ENCODE peak calls at places on chromosome 15, in four cellular contexts. X is A549; R is naive thymus-derived CD4-positive, alpha-beta T cell; B is right cardiac atrium. H is an unnamed sample.
A peak's percentile ranks its signal among the peaks of the same experiment; 100 is the strongest.

GRCh38 chr15:71748327-71748726 is 62.0 kb upstream of the NR2E3 start:
- DNase-seq in R (no peak), X (peak; percentile 68), B (no peak), H (no peak)

GRCh38 chr15:42549052-42549491 is 434 bp downstream of the HAUS2 start:
- DNase-seq in R (no peak), B (no peak), X (peak; percentile 27), H (peak; percentile 48)

GRCh38 chr15:57375827-57376694 is at the start of gene CGNL1:
- DNase-seq in B (peak; percentile 85), X (peak; percentile 62), R (no peak), H (no peak)

GRCh38 chr15:66588971-66589370 is 23.2 kb upstream of the LCTL start:
- DNase-seq in B (peak; percentile 52), X (no peak), R (no peak), H (no peak)

GRCh38 chr15:32659340-32659831 is 17.9 kb downstream of the SCG5 start:
- DNase-seq in X (peak; percentile 61), R (no peak), B (no peak), H (no peak)

GRCh38 chr15:43505723-43506122 is 11.7 kb upstream of the MAP1A start:
- DNase-seq in X (no peak), B (no peak), R (no peak), H (no peak)

GRCh38 chr15:35740761-35741160 is 194.8 kb upstream of the DPH6 start:
- DNase-seq in X (no peak), B (no peak), R (no peak), H (no peak)

GRCh38 chr15:31300208-31300661 is 26.4 kb upstream of the KLF13 start:
- DNase-seq in B (peak; percentile 67), X (no peak), R (no peak), H (no peak)

GRCh38 chr15:36803773-36804172 is 224.3 kb downstream of the CDIN1 start:
- DNase-seq in R (no peak), B (no peak), X (no peak), H (no peak)

GRCh38 chr15:77024273-77025065 is 29.5 kb downstream of the PSTPIP1 start:
- DNase-seq in R (peak; percentile 74), B (peak; percentile 91), X (peak; percentile 91), H (peak; percentile 93)

GRCh38 chr15:69929905-69930630 is 167.6 kb downstream of the TLE3 start:
- DNase-seq in R (no peak), B (no peak), X (no peak), H (no peak)

GRCh38 chr15:82043130-82043673 is 2.6 kb downstream of the MEX3B start:
- DNase-seq in X (no peak), R (no peak), B (peak; percentile 54), H (no peak)

GRCh38 chr15:25186906-25187645 is 232.3 kb downstream of the SNRPN start:
- DNase-seq in X (no peak), B (peak; percentile 31), R (no peak), H (no peak)
- H3K9me3 ChIP-seq in X (no peaks in the 10 kb centered on the region), B (no peaks in the 10 kb centered on the region), R (no peaks in the 10 kb centered on the region), H (peaks cover 2% of the 10 kb centered on the region)

GRCh38 chr15:91857224-91857585 is 3.7 kb downstream of the SLCO3A1 start:
- DNase-seq in R (no peak), B (no peak), X (no peak), H (no peak)

GRCh38 chr15:91853968-91854943 is 748 bp downstream of the SLCO3A1 start:
- DNase-seq in X (peak; percentile 45), R (peak; percentile 60), B (peak; percentile 83), H (peak; percentile 49)

GRCh38 chr15:91853501-91853967 is at the start of gene SLCO3A1:
- DNase-seq in B (peak; percentile 94), R (peak; percentile 73), X (peak; percentile 66), H (peak; percentile 81)

GRCh38 chr15:91855684-91856553 is 2.4 kb downstream of the SLCO3A1 start:
- DNase-seq in X (peak; percentile 73), R (no peak), B (no peak), H (no peak)

GRCh38 chr15:91855241-91855640 is 1.7 kb downstream of the SLCO3A1 start:
- DNase-seq in X (no peak), R (no peak), B (no peak), H (no peak)
- H3K4me1 ChIP-seq in X (peaks cover 20% of the 10 kb centered on the region), R (peaks cover 63% of the 10 kb centered on the region), B (peaks cover 27% of the 10 kb centered on the region), H (peaks cover 7% of the 10 kb centered on the region)

DNA sequence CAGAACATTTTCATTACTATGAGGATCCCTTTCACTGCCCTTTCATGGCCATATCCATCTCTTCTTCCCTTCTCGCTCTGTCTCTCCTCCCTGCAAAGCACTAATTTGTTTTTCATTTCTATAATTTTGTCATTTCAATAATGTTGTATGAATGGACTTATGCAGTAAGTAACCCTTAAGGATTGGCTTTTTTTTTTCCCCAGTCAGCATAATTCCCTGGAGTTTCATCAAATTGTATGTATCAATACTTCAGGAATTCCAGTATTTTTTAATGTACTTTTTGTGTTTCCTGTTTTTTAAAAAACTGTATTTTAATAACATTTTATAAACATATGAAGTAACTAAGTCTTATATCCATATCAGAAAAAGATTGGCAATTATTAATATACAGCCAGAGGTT is 1016.0 kb upstream of the SEMA6D start:
- DNase-seq in R (no peak), X (no peak), B (no peak), H (no peak)
- H3K9me3 ChIP-seq in R (no peaks in the 10 kb centered on the region), X (no peaks in the 10 kb centered on the region), B (no peaks in the 10 kb centered on the region), H (no peaks in the 10 kb centered on the region)

GRCh38 chr15:93073465-93073952 is 15.5 kb downstream of the RGMA start:
- DNase-seq in R (no peak), B (peak; percentile 77), X (no peak), H (no peak)
- H3K4me1 ChIP-seq in R (no peaks in the 10 kb centered on the region), B (no peaks in the 10 kb centered on the region), X (peaks cover 10% of the 10 kb centered on the region), H (peaks cover 20% of the 10 kb centered on the region)

H was measured in HAP-1.